ENCODE peak calls at places on chromosomes 5 and 9, in ten cellular contexts. N is left ventricle myocardium inferior, R is BE2C, A is breast epithelium, H is fibroblast of the aortic adventitia, T is uterus, C is esophagus squamous epithelium, P is astrocyte of the cerebellum, I is brain microvascular endothelial cell, W is A549. U is an unnamed sample.

GRCh38 chr5:11595045-11595444 is 309.2 kb downstream of the CTNND2 start:
- DNase-seq in N (no peak), R (no peak), A (no peak), H (no peak), T (no peak), C (no peak), P (no peak), I (no peak), W (no peak), U (no peak)

GRCh38 chr9:124477211-124478013 is 27.2 kb downstream of the ADGRD2 start:
- DNase-seq in N (no peak), R (peak), A (no peak), H (no peak), T (no peak), C (no peak), P (no peak), I (no peak), W (peak), U (no peak)

GRCh38 chr5:43973318-43973717 is 370.3 kb downstream of the NNT start:
- DNase-seq in N (no peak), R (no peak), A (no peak), H (peak), T (no peak), C (no peak), P (no peak), I (no peak), W (no peak), U (no peak)

GRCh38 chr9:122609810-122610209 is 4.7 kb upstream of the OR1Q1 start:
- DNase-seq in N (no peak), R (no peak), A (peak), H (no peak), T (no peak), C (no peak), P (no peak), I (no peak), W (no peak), U (no peak)

GRCh38 chr5:42870882-42871418 is 59.3 kb upstream of the SELENOP start:
- DNase-seq in N (no peak), R (no peak), A (no peak), H (no peak), T (no peak), C (no peak), P (no peak), I (peak), W (no peak), U (no peak)

GRCh38 chr5:131171276-131171815 is 602 bp downstream of the LYRM7 start:
- DNase-seq in N (no peak), R (no peak), A (no peak), H (no peak), T (no peak), C (no peak), P (no peak), I (no peak), W (no peak), U (no peak)

GRCh38 chr9:126275386-126276001 is 51.1 kb upstream of the MVB12B start:
- DNase-seq in N (no peak), R (peak), A (no peak), H (peak), T (no peak), C (no peak), P (no peak), I (no peak), W (no peak), U (no peak)

GRCh38 chr9:118630931-118631595 is 738.2 kb downstream of the BRINP1 start:
- DNase-seq in N (no peak), R (no peak), A (no peak), H (no peak), T (no peak), C (no peak), P (no peak), I (no peak), W (no peak), U (no peak)

GRCh38 chr5:74919487-74919886 is 53.3 kb upstream of the FAM169A start:
- DNase-seq in N (no peak), R (no peak), A (no peak), H (peak), T (no peak), C (no peak), P (no peak), I (peak), W (peak), U (no peak)

GRCh38 chr9:100190339-100190738 is 91.3 kb downstream of the INVS start:
- DNase-seq in N (no peak), R (no peak), A (no peak), H (no peak), T (no peak), C (no peak), P (no peak), I (no peak), W (no peak), U (no peak)

GRCh38 chr5:77748160-77748559 is 28.0 kb downstream of the TBCA start:
- DNase-seq in N (no peak), R (no peak), A (no peak), H (no peak), T (no peak), C (no peak), P (no peak), I (no peak), W (no peak), U (no peak)

DNA sequence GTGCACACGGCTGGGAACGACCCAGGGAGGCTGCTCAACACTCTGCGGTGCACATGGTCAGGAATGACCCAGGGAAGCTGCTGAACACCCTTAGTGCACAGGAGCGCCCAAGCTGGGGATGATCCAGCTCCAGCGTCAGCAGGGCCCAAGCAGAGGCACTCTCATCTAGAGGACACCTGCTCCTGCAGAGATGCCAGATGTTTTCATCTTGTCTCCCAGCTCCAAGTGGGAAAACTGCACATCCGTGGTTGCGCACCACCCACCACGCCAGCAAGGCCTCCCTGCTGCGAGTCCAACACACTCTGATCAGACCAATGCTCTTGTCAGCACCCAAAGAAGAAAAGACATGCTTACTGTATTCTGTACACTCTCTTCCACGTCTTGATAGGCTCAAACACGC is 34.1 kb downstream of the UBE2QL1 start:
- DNase-seq in N (no peak), R (no peak), A (no peak), H (no peak), T (no peak), C (no peak), P (no peak), I (no peak), W (no peak), U (no peak)
- H3K4me3 ChIP-seq in N (no peak), R (no peak), A (no peak), H (no peak), T (no peak), C (no peak), P (no peak), I (no peak), W (no peak), U (no peak)

DNA sequence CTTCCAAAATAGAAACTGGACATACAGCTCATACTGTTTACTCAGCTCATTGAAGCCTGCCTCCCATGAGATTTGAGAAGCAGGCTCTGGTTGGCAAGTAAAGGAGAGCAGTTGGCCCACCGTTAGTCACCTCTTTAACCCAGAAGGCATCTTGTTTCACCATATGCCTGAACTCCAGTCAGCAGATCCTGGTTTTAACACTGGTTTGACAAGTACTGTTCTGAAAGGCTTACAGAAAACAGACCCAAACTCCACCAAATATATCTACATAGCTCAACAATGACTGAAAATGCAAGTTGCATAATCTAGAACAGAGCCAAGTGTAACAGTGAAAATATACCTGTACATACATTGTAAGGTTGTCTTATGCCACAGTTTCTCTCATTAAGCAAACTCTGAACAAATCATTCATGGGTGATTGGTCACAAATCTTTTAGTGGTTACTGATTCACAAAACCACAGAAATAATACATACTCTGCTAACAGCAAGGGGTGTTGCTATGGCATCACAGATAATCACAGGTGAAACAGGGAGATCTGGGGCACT is 198.8 kb downstream of the BNC2 start:
- DNase-seq in N (no peak), R (no peak), A (no peak), H (peak), T (no peak), C (no peak), P (peak), I (peak), W (no peak), U (peak)
- H3K4me3 ChIP-seq in N (no peak), R (no peak), A (no peak), H (no peak), T (no peak), C (no peak), P (no peak), I (no peak), W (no peak), U (peak)

DNA sequence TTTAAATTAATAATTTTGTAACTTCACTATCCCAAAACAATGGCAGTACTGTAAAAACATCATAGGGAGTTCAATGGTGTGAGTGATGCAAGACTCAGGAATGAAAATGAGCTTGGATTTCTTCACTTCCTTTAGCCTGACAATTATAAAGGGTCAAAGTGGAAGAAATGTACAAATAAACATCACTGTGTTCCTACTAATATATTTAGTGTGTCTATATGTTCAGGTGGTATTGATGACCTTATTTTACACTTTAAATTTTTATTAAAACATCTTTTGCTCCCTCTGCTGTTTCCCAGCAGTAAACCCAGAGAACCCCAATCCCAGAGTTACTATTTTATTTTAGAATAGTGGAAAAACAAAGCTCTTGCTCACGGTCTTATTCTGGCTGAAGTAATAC is 2.0 kb downstream of the LOX start:
- DNase-seq in N (no peak), R (no peak), A (no peak), H (peak), T (no peak), C (no peak), P (no peak), I (no peak), W (no peak), U (no peak)
- H3K4me3 ChIP-seq in N (peak), R (no peak), A (peak), H (peak), T (no peak), C (no peak), P (peak), I (peak), W (no peak), U (peak)

GRCh38 chr5:54884195-54884536 is 101.2 kb downstream of the ESM1 start:
- DNase-seq in N (no peak), R (no peak), A (no peak), H (no peak), T (no peak), C (no peak), P (no peak), I (no peak), W (no peak), U (no peak)
- H3K4me3 ChIP-seq in N (peak), R (no peak), A (peak), H (peak), T (peak), C (peak), P (peak), I (peak), W (peak), U (peak)

GRCh38 chr9:4743131-4743875 is 2.3 kb upstream of the AK3 start:
- DNase-seq in N (no peak), R (no peak), A (no peak), H (peak), T (no peak), C (no peak), P (no peak), I (no peak), W (no peak), U (no peak)
- H3K4me3 ChIP-seq in N (no peak), R (no peak), A (no peak), H (no peak), T (no peak), C (no peak), P (no peak), I (no peak), W (no peak), U (no peak)

DNA sequence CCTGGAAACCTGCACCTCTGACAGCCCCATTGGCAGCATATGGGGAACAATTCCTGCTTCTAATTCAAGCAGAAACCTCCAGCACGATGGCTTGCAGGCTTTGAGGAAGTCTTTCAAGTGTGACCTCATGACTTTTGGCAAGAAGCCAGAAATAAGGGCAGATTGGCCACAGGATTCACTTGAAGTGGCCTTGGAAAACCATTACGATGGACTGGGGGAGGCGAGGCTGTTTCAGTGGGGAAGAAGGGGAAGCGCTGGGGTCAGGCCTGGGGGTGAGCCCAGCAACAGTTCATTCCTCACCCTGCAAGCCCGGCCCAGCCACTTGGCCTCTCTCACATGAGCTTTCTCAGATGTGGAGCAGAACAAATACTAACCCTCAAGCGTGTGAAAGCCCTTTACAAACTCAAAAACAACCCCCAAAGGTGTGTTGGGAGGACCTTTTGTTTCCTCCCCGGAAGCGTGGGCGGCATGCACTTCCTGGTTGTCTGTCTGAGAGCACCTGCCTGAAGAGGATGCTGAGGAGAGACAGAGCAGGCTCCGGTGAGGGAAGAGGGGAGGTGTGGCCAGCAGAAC is 26.9 kb upstream of the EEIG1 start:
- DNase-seq in N (peak), R (peak), A (no peak), H (peak), T (no peak), C (peak), P (peak), I (no peak), W (no peak), U (peak)
- H3K4me3 ChIP-seq in N (no peak), R (no peak), A (no peak), H (no peak), T (no peak), C (no peak), P (no peak), I (no peak), W (no peak), U (no peak)

GRCh38 chr5:116553366-116553765 is 21.3 kb downstream of the SEMA6A start:
- DNase-seq in N (no peak), R (no peak), A (no peak), H (no peak), T (no peak), C (no peak), P (no peak), I (no peak), W (no peak), U (no peak)
- H3K4me3 ChIP-seq in N (no peak), R (no peak), A (no peak), H (no peak), T (no peak), C (no peak), P (no peak), I (no peak), W (no peak), U (no peak)

DNA sequence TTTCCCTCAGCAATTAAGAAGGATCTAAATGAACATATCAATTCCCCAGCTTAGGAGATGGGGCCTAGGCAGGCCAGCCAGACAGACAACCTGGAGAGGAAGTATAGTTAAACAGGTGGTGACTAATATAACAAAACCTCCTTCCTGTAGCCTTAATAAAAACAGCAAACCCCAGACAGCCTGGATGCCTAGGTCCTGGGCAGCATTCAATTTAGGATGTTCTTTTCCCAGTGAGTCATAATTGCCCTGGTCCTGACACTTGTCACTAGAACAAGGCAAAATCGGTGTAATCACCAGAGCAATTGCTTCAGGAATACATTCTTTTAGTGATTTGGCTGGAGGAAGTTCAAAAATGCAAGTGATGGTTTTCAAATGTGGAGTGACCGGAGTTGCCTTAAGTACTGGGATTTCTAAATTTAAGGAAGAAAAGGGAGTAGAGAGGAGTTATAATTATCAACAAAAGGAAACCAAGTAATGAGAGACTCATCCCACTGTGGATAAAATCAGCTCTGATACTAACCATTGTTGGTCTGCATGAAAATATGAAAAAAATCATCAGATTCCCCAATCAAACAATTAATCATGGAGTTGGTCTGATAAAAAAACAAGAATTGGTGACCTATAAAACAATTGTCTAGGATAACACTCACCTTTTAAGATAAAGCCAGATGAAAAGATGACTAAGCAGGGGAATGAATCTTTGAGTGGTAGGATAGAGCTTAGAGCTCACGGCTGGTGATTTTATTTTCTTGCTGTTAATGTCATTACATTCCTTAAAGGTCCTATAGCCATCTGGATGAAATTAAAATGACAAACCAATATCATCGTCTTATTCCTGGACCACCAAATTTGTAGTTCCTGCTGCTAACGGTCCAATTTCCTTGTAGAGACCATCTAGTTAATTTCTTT is 39.0 kb upstream of the TARS1 start:
- DNase-seq in N (no peak), R (no peak), A (no peak), H (peak), T (no peak), C (no peak), P (peak), I (peak), W (no peak), U (peak)
- H3K4me3 ChIP-seq in N (no peak), R (no peak), A (no peak), H (no peak), T (no peak), C (no peak), P (no peak), I (no peak), W (no peak), U (no peak)

DNA sequence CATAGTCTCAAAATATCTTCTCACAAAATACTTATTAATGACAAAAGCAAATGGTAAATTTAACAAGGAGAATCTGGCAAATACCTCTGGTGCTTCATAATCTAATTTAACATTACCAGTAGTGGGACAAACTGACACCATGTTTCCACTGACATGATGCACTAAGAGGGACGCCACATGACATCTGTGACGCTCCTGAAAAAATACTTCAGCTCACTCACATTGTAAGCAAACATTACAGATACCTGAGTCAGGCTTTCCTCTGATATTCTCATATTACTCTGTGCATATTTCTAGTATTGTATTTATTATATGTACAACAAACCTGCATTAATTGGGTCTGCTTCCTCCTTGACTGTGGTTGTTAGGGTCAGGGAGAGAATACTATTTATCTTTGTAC is 56.7 kb upstream of the OSMR start:
- DNase-seq in N (no peak), R (no peak), A (no peak), H (no peak), T (no peak), C (no peak), P (no peak), I (peak), W (no peak), U (no peak)
- H3K4me3 ChIP-seq in N (no peak), R (no peak), A (no peak), H (no peak), T (no peak), C (no peak), P (no peak), I (no peak), W (no peak), U (no peak)

GRCh38 chr9:37700131-37700530 is 49.4 kb downstream of the FRMPD1 start:
- DNase-seq in N (no peak), R (no peak), A (no peak), H (no peak), T (no peak), C (no peak), P (no peak), I (no peak), W (no peak), U (no peak)
- H3K4me3 ChIP-seq in N (no peak), R (no peak), A (no peak), H (no peak), T (no peak), C (no peak), P (no peak), I (no peak), W (no peak), U (no peak)

U was measured in epithelial cell of proximal tubule.